ENCODE peak calls at places on chromosomes 2 and 18, in five cellular contexts. H, K, Y, W and R are unnamed samples.

GRCh38 chr2:129722306-129723020 is 257.0 kb upstream of the RAB6C start:
- DNase-seq in H (no peak), K (no peak), Y (no peak), W (no peak), R (no peak)

GRCh38 chr2:45651415-45652089 is at the start of gene PRKCE:
- DNase-seq in H (peak), K (no peak), Y (no peak), W (peak), R (no peak)

GRCh38 chr18:26792661-26793060 is 72.8 kb downstream of the AQP4 start:
- DNase-seq in H (no peak), K (no peak), Y (no peak), W (no peak), R (peak)

GRCh38 chr2:160816916-160817315 is 323.3 kb upstream of the RBMS1 start:
- DNase-seq in H (no peak), K (no peak), Y (no peak), W (no peak), R (no peak)

GRCh38 chr18:22230403-22231042 is 61.1 kb downstream of the GATA6 start:
- DNase-seq in H (no peak), K (no peak), Y (no peak), W (no peak), R (peak)

GRCh38 chr2:78035804-78036203 is 513.6 kb upstream of the LRRTM4 start:
- DNase-seq in H (no peak), K (no peak), Y (no peak), W (no peak), R (no peak)

GRCh38 chr2:218016810-218017209 is 14.0 kb upstream of the TNS1 start:
- DNase-seq in H (no peak), K (no peak), Y (no peak), W (no peak), R (no peak)

GRCh38 chr18:56165601-56166355 is 472.6 kb downstream of the TXNL1 start:
- DNase-seq in H (no peak), K (no peak), Y (no peak), W (no peak), R (no peak)

GRCh38 chr2:120177973-120178372 is 45.2 kb downstream of the TMEM185B start:
- DNase-seq in H (no peak), K (peak), Y (no peak), W (no peak), R (no peak)